ENCODE peak calls at places on chromosome 16, in eight cellular contexts. P is A549; G is mesenchymal stem cell; Q is Peyer's patch; V is body of pancreas; H is tibial nerve; C is CD4-positive, alpha-beta T cell; R is thoracic aorta. O is an unnamed sample.

GRCh38 chr16:80903616-80904015 is 99.2 kb upstream of the CDYL2 start:
- DNase-seq in H (no peak), P (no peak), C (no peak), G (no peak), R (no peak), V (no peak), Q (no peak), O (no peak)

GRCh38 chr16:27799866-27800265 is 249.9 kb downstream of the KATNIP start:
- DNase-seq in H (no peak), G (no peak), P (no peak), C (no peak), Q (no peak), V (no peak), R (no peak), O (no peak)

GRCh38 chr16:53482123-53482522 is 20.9 kb downstream of the AKTIP start:
- DNase-seq in R (no peak), H (no peak), V (no peak), P (no peak), G (peak; percentile 4), C (no peak), Q (no peak), O (no peak)

GRCh38 chr16:29147710-29148425 is 163.0 kb downstream of the LAT start:
- DNase-seq in V (no peak), C (no peak), Q (peak; percentile 39), P (no peak), H (no peak), R (no peak), G (no peak), O (no peak)

GRCh38 chr16:85376292-85377095 is 236.6 kb upstream of the GSE1 start:
- DNase-seq in H (no peak), Q (no peak), G (no peak), C (no peak), V (peak; percentile 65), P (no peak), R (peak; percentile 49), O (no peak)

GRCh38 chr16:74743668-74744299 is 30.8 kb downstream of the FA2H start:
- DNase-seq in V (peak; percentile 98), P (peak; percentile 98), H (peak; percentile 42), C (no peak), G (peak; percentile 64), Q (peak; percentile 90), R (no peak), O (peak; percentile 16)

GRCh38 chr16:30121741-30122620 is 1.0 kb downstream of the MAPK3 start:
- DNase-seq in G (peak; percentile 36), C (no peak), V (peak; percentile 43), P (no peak), Q (peak; percentile 65), R (no peak), H (peak; percentile 62), O (peak; percentile 31)

GRCh38 chr16:10895053-10895946 is 18.3 kb downstream of the CIITA start:
- DNase-seq in R (no peak), V (no peak), Q (no peak), C (peak; percentile 21), P (peak; percentile 29), G (peak; percentile 48), H (no peak), O (peak; percentile 27)

GRCh38 chr16:57434003-57434402 is 13.2 kb downstream of the CIAPIN1 start:
- DNase-seq in G (no peak), V (no peak), C (no peak), Q (no peak), R (no peak), H (no peak), P (no peak), O (no peak)

GRCh38 chr16:48128769-48129168 is 27.0 kb downstream of the ABCC12 start:
- DNase-seq in C (no peak), G (no peak), R (no peak), Q (no peak), P (no peak), H (no peak), V (no peak), O (no peak)

GRCh38 chr16:74304164-74304834 is 7.7 kb downstream of the PSMD7 start:
- DNase-seq in G (no peak), P (peak; percentile 23), C (no peak), H (no peak), R (no peak), V (no peak), Q (no peak), O (no peak)

DNA sequence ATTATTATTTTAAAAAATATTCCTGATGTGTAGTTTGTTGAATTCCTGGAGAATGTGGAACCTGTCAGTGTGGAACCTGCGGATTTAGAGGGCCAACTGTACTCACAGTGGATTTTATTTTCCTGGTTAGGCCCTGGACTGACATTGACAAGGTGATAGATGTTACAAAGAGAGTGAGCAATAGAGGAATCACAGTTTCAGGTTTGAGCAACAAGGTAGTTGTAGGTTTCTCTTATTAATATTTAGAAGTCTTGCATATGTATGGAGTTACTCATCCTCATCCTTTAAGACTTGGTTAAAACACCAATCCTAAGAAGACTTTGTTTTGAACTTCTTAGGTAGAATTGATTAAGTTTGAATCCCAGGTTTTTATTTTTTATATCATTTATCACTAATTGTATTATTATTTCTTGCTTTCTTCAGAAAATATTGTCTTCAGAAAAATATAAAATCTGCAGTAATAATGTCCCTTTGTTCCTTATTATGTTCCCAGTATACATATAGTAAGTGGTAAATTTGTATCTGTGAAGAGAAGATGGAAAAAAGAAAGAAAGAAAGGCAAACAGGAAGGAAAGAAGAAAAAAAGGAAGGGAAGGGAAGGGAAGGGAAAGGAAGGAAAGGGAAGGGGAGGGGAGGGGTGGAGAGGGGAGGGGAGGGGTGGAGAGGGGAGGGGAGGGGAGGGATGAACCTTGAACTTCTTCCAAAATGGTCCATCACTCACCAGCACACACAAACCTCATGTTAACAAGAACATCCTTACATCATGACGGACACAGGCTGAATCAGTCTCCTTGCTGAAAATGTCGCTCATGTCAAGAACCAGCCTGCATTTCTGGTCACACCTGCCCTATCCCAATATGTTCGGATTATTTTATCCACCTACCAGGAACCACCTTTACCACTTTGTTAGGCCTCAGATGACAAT is 867.2 kb downstream of the CDH11 start:
- DNase-seq in R (no peak), V (no peak), P (no peak), C (no peak), H (no peak), G (no peak), Q (no peak), O (no peak)
- H3K27ac ChIP-seq in R (no peak overlapping the region), V (no peak overlapping the region), P (no peak overlapping the region), C (no peak overlapping the region), H (no peak overlapping the region), G (no peak overlapping the region), Q (no peak overlapping the region), O (no peak overlapping the region)

DNA sequence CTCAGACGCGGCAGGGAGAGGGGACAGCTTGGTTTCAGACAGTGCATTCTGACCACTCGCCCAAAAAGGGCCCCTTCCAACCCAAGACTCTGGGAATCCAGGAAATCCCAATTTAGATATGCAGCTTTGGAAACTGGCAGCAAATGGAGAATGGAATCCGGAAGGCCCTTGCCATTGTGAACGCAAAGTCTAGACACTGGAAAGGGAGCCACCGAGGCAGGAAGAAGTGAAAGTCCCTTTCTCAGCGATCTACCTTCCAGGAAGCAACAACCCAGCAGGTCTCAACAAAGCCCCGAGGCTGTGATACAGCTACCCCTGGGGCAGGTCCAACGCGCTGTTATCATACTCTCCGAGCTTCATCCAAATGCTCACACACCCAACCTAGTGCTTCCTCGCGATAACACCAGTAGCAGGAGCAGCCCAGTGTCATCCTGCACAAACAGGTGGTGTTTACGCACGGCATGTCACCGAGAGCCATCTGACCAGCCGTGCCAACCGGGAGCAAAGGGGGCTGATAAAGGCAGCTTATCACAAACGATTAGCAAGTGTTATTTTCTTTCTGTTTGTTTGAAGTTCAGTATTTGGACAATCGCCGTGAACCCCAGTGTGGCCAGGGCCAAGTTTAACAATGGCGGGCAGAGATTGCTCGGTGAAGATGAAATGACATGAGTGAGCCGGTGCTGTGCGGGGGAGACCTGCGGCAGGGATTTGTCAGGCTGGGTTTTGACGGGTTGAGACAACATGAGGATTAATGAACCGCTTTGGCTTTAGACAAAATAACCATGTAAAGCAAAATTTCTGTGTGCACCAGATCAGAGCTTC is 240.6 kb downstream of the FOXL1 start:
- DNase-seq in C (no peak), R (no peak), Q (no peak), G (no peak), P (no peak), V (no peak), H (no peak), O (no peak)
- H3K27ac ChIP-seq in C (no peak overlapping the region), R (peak overlapping the region; percentile 1), Q (no peak overlapping the region), G (no peak overlapping the region), P (no peak overlapping the region), V (no peak overlapping the region), H (no peak overlapping the region), O (no peak overlapping the region)

GRCh38 chr16:88754912-88755744 is 29.9 kb downstream of the PIEZO1 start:
- DNase-seq in H (no peak), Q (no peak), G (no peak), V (no peak), C (peak; percentile 28), R (no peak), P (no peak), O (no peak)
- H3K27ac ChIP-seq in H (no peak overlapping the region), Q (no peak overlapping the region), G (no peak overlapping the region), V (no peak overlapping the region), C (no peak overlapping the region), R (no peak overlapping the region), P (no peak overlapping the region), O (no peak overlapping the region)

GRCh38 chr16:4957720-4958509 is at the start of gene SEC14L5:
- DNase-seq in H (peak; percentile 99), G (peak; percentile 97), V (peak; percentile 100), R (peak; percentile 93), Q (peak; percentile 99), C (peak; percentile 90), P (peak; percentile 98), O (peak; percentile 97)
- H3K27ac ChIP-seq in H (peak within 1 kb of the TSS; percentile 83), G (no peak within 1 kb of the TSS), V (peak within 1 kb of the TSS; percentile 81), R (peak within 1 kb of the TSS; percentile 46), Q (peak within 1 kb of the TSS; percentile 25), C (no peak within 1 kb of the TSS), P (peak within 1 kb of the TSS; percentile 54), O (no peak within 1 kb of the TSS)